ENCODE peak calls at places on chromosome 18, in five cellular contexts. One of them, this sample, is unnamed.

GRCh38 chr18:51288582-51288981 is 91.1 kb upstream of the MEX3C start:
- DNase-seq in WTC11: no peak
- DNase-seq in HepG2: no peak
- DNase-seq in GM12878: no peak
- DNase-seq in H1: no peak
- DNase-seq in this sample: no peak

GRCh38 chr18:35604369-35604768 is 22.8 kb downstream of the GALNT1 start:
- DNase-seq in WTC11: no peak
- DNase-seq in HepG2: no peak
- DNase-seq in GM12878: no peak
- DNase-seq in H1: no peak
- DNase-seq in this sample: no peak

GRCh38 chr18:30991397-30991796 is 51.1 kb downstream of the DSC3 start:
- DNase-seq in WTC11: no peak
- DNase-seq in HepG2: no peak
- DNase-seq in GM12878: no peak
- DNase-seq in H1: no peak
- DNase-seq in this sample: peak; percentile 53

GRCh38 chr18:25743661-25744151 is 346.7 kb downstream of the SS18 start:
- DNase-seq in WTC11: peak; percentile 77
- DNase-seq in HepG2: no peak
- DNase-seq in GM12878: no peak
- DNase-seq in H1: peak; percentile 73
- DNase-seq in this sample: no peak

GRCh38 chr18:75304678-75305557 is 94.3 kb downstream of the TSHZ1 start:
- DNase-seq in WTC11: no peak
- DNase-seq in HepG2: no peak
- DNase-seq in GM12878: no peak
- DNase-seq in H1: no peak
- DNase-seq in this sample: no peak

GRCh38 chr18:59386909-59387515 is 27.9 kb upstream of the LMAN1 start:
- DNase-seq in WTC11: no peak
- DNase-seq in HepG2: no peak
- DNase-seq in GM12878: no peak
- DNase-seq in H1: no peak
- DNase-seq in this sample: no peak

GRCh38 chr18:67109535-67109934 is 407.0 kb downstream of the DSEL start:
- DNase-seq in WTC11: no peak
- DNase-seq in HepG2: no peak
- DNase-seq in GM12878: no peak
- DNase-seq in H1: no peak
- DNase-seq in this sample: no peak

GRCh38 chr18:51009071-51009470 is 20.9 kb upstream of the SMAD4 start:
- DNase-seq in WTC11: no peak
- DNase-seq in HepG2: no peak
- DNase-seq in GM12878: no peak
- DNase-seq in H1: no peak
- DNase-seq in this sample: no peak

DNA sequence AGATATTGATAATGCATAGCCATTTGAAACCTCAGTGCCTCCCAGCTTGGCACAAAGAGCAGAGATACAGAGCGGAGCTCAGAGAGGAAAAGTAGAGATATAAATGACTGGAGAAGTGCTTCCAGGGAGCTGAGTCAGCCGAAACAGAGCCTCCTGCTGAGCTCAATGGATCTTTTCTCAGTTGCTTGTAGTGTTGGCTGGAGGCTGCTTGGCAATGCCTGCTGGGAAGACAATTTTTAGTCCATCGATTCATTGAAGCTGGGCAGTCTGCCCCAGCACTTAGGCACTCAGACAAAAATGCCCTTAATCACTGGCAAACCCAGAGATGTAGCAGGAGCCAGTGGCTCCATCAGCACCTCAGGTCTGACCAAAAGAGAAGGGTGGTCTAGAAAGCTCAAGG is 81.3 kb upstream of the SETBP1 start:
- DNase-seq in WTC11: peak; percentile 11
- DNase-seq in HepG2: no peak
- DNase-seq in GM12878: no peak
- DNase-seq in H1: no peak
- DNase-seq in this sample: no peak
- TF ChIP-seq ATF3 in WTC11: no peak
- TF ChIP-seq ATF3 in HepG2: no peak
- TF ChIP-seq ATF3 in GM12878: no peak
- TF ChIP-seq ATF3 in H1: no peak
- TF ChIP-seq ATF3 in this sample: no peak

GRCh38 chr18:22307528-22307927 is 110.2 kb downstream of the CTAGE1 start:
- DNase-seq in WTC11: no peak
- DNase-seq in HepG2: no peak
- DNase-seq in GM12878: no peak
- DNase-seq in H1: no peak
- DNase-seq in this sample: no peak
- TF ChIP-seq ATF3 in WTC11: no peak
- TF ChIP-seq ATF3 in HepG2: no peak
- TF ChIP-seq ATF3 in GM12878: no peak
- TF ChIP-seq ATF3 in H1: no peak
- TF ChIP-seq ATF3 in this sample: no peak

GRCh38 chr18:77114070-77114563 is 18.5 kb downstream of the MBP start:
- DNase-seq in WTC11: no peak
- DNase-seq in HepG2: no peak
- DNase-seq in GM12878: no peak
- DNase-seq in H1: no peak
- DNase-seq in this sample: no peak
- TF ChIP-seq ATF3 in WTC11: no peak
- TF ChIP-seq ATF3 in HepG2: no peak
- TF ChIP-seq ATF3 in GM12878: no peak
- TF ChIP-seq ATF3 in H1: no peak
- TF ChIP-seq ATF3 in this sample: no peak

GRCh38 chr18:46736136-46736535 is 20.7 kb downstream of the ST8SIA5 start:
- DNase-seq in WTC11: no peak
- DNase-seq in HepG2: no peak
- DNase-seq in GM12878: no peak
- DNase-seq in H1: no peak
- DNase-seq in this sample: no peak

GRCh38 chr18:46734981-46735380 is 21.9 kb downstream of the ST8SIA5 start:
- DNase-seq in WTC11: no peak
- DNase-seq in HepG2: no peak
- DNase-seq in GM12878: no peak
- DNase-seq in H1: no peak
- DNase-seq in this sample: no peak

GRCh38 chr18:46733872-46734271 is 23.0 kb downstream of the ST8SIA5 start:
- DNase-seq in WTC11: no peak
- DNase-seq in HepG2: no peak
- DNase-seq in GM12878: no peak
- DNase-seq in H1: no peak
- DNase-seq in this sample: no peak

GRCh38 chr18:46738491-46738890 is 18.4 kb downstream of the ST8SIA5 start:
- DNase-seq in WTC11: no peak
- DNase-seq in HepG2: no peak
- DNase-seq in GM12878: no peak
- DNase-seq in H1: no peak
- DNase-seq in this sample: no peak

DNA sequence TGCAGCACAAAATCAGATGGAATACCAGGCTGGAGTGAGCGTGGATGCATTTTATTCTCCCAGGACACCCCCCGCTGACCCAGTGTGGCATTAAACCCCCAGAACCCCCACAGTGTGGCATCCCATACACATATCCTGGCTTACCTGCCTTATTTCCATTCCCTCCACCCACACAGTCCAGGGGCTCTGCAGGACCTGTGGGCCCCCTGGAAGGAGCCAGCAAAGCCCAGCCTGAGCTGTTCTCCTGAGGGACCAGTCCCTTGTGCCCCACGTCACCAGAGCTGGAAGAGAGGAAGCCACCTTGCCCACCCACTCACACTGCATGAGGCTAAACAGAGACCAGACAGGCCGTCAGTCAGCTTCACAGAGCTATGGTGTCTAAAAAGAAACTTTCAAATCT is 20.1 kb downstream of the ST8SIA5 start:
- DNase-seq in WTC11: no peak
- DNase-seq in HepG2: no peak
- DNase-seq in GM12878: no peak
- DNase-seq in H1: no peak
- DNase-seq in this sample: no peak
- TF ChIP-seq ATF3 in WTC11: no peak
- TF ChIP-seq ATF3 in HepG2: no peak
- TF ChIP-seq ATF3 in GM12878: no peak
- TF ChIP-seq ATF3 in H1: no peak
- TF ChIP-seq ATF3 in this sample: no peak

GRCh38 chr18:49052891-49053644 is 102.3 kb upstream of the SMAD7 start:
- DNase-seq in WTC11: no peak
- DNase-seq in HepG2: no peak
- DNase-seq in GM12878: no peak
- DNase-seq in H1: no peak
- DNase-seq in this sample: no peak
- TF ChIP-seq ATF3 in WTC11: no peak
- TF ChIP-seq ATF3 in HepG2: no peak
- TF ChIP-seq ATF3 in GM12878: no peak
- TF ChIP-seq ATF3 in H1: no peak
- TF ChIP-seq ATF3 in this sample: no peak

GRCh38 chr18:27695509-27695908 is 481.4 kb downstream of the CDH2 start:
- DNase-seq in WTC11: no peak
- DNase-seq in HepG2: no peak
- DNase-seq in GM12878: no peak
- DNase-seq in H1: no peak
- DNase-seq in this sample: no peak
- TF ChIP-seq ATF3 in WTC11: no peak
- TF ChIP-seq ATF3 in HepG2: no peak
- TF ChIP-seq ATF3 in GM12878: no peak
- TF ChIP-seq ATF3 in H1: no peak
- TF ChIP-seq ATF3 in this sample: peak; percentile 27

GRCh38 chr18:69906765-69907164 is 40.9 kb downstream of the CD226 start:
- DNase-seq in WTC11: no peak
- DNase-seq in HepG2: no peak
- DNase-seq in GM12878: no peak
- DNase-seq in H1: no peak
- DNase-seq in this sample: no peak

GRCh38 chr18:69897397-69898108 is 50.1 kb downstream of the CD226 start:
- DNase-seq in WTC11: no peak
- DNase-seq in HepG2: no peak
- DNase-seq in GM12878: peak; percentile 74
- DNase-seq in H1: no peak
- DNase-seq in this sample: no peak

GRCh38 chr18:69895081-69896047 is 52.3 kb downstream of the CD226 start:
- DNase-seq in WTC11: no peak
- DNase-seq in HepG2: no peak
- DNase-seq in GM12878: no peak
- DNase-seq in H1: no peak
- DNase-seq in this sample: no peak

GRCh38 chr18:69898241-69898861 is 49.3 kb downstream of the CD226 start:
- DNase-seq in WTC11: no peak
- DNase-seq in HepG2: peak; percentile 18
- DNase-seq in GM12878: no peak
- DNase-seq in H1: no peak
- DNase-seq in this sample: no peak

GRCh38 chr18:69900941-69901340 is 46.7 kb downstream of the CD226 start:
- DNase-seq in WTC11: no peak
- DNase-seq in HepG2: no peak
- DNase-seq in GM12878: no peak
- DNase-seq in H1: no peak
- DNase-seq in this sample: no peak
- TF ChIP-seq ATF3 in WTC11: no peak
- TF ChIP-seq ATF3 in HepG2: no peak
- TF ChIP-seq ATF3 in GM12878: no peak
- TF ChIP-seq ATF3 in H1: no peak
- TF ChIP-seq ATF3 in this sample: no peak

GRCh38 chr18:22167091-22167470 is 2.3 kb upstream of the GATA6 start:
- DNase-seq in WTC11: peak; percentile 25
- DNase-seq in HepG2: no peak
- DNase-seq in GM12878: no peak
- DNase-seq in H1: no peak
- DNase-seq in this sample: no peak

GRCh38 chr18:22169889-22170420 is 566 bp downstream of the GATA6 start:
- DNase-seq in WTC11: peak; percentile 52
- DNase-seq in HepG2: peak; percentile 7
- DNase-seq in GM12878: no peak
- DNase-seq in H1: no peak
- DNase-seq in this sample: no peak

GRCh38 chr18:22167471-22168151 is 1.8 kb upstream of the GATA6 start:
- DNase-seq in WTC11: peak; percentile 56
- DNase-seq in HepG2: no peak
- DNase-seq in GM12878: no peak
- DNase-seq in H1: peak; percentile 64
- DNase-seq in this sample: no peak

GRCh38 chr18:22169011-22169888 is at the start of gene GATA6:
- DNase-seq in WTC11: peak; percentile 74
- DNase-seq in HepG2: peak; percentile 84
- DNase-seq in GM12878: no peak
- DNase-seq in H1: peak; percentile 87
- DNase-seq in this sample: peak; percentile 77

DNA sequence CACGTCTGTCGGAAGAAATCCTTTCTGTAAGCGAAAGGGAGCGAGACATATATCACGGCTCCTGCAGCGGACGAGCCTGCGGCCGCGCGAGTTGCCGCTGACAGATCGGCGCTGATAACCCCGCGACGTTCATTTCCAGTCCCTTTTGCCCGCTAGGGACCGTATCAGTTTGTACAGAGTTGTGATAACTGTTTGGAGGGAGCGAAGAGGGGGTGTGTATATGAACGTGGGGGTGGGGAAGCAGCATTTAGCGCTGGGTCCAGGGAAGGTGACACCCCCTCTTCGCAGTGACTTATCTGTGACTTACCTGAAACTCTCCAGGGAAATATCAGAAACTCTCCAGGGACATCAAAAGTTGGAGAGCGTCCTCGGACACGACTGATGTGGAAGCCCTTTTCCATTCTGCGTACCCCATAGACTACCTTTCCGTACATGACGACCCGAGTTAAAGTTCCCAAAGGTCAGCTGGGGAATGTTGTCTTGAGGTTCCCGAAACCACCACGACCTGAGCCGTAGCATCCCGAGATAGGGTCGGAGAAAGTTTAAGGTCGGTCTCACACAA is 948 bp upstream of the GATA6 start:
- DNase-seq in WTC11: peak; percentile 23
- DNase-seq in HepG2: peak; percentile 28
- DNase-seq in GM12878: no peak
- DNase-seq in H1: peak; percentile 58
- DNase-seq in this sample: peak; percentile 62
- TF ChIP-seq ATF3 in WTC11: no peak
- TF ChIP-seq ATF3 in HepG2: no peak
- TF ChIP-seq ATF3 in GM12878: no peak
- TF ChIP-seq ATF3 in H1: no peak
- TF ChIP-seq ATF3 in this sample: no peak

DNA sequence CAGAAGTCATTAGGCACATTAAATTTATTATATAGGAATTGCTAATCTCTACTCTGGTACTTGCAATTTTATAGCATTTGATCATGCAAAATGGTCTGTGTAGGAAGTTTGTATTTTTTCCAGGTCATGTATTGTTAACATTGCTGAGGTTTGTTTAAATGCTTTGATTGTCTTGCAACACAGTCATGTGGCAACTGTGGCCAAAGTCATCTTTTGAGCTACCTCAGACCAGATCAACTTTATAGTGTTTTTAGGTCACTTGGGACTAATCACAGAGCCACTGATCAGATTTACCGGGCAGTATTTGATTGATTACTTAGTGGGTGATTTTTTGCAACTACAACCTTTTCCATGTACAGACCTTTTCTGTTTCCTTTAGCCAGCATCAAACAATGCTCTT is 3.7 kb downstream of the SERPINB5 start:
- DNase-seq in WTC11: no peak
- DNase-seq in HepG2: no peak
- DNase-seq in GM12878: no peak
- DNase-seq in H1: no peak
- DNase-seq in this sample: no peak
- TF ChIP-seq ATF3 in WTC11: no peak
- TF ChIP-seq ATF3 in HepG2: no peak
- TF ChIP-seq ATF3 in GM12878: no peak
- TF ChIP-seq ATF3 in H1: no peak
- TF ChIP-seq ATF3 in this sample: no peak

This sample was measured in K562.